ENCODE peak calls at places on chromosomes 4 and X, in seven cellular contexts. U is H4; Z is B cell; A is NCI-H2029 treated with DMSO at 0.1 percent for 48 hours; M is HFF-Myc; C is GM04504; T is CD8-positive, alpha-beta memory T cell. B is an unnamed sample.
A peak's percentile ranks its signal among the peaks of the same experiment; 100 is the strongest.

GRCh38 chr4:48780867-48781219 is 764 bp upstream of the FRYL start:
- DNase-seq in U (peak; percentile 21), Z (no peak), A (peak; percentile 55), M (no peak), C (peak; percentile 10), T (peak; percentile 31), B (no peak)

GRCh38 chr4:105154576-105154975 is 7.9 kb downstream of the TET2 start:
- DNase-seq in U (no peak), Z (no peak), A (no peak), M (no peak), C (no peak), T (no peak), B (no peak)

GRCh38 chr4:111630705-111631104 is 514.5 kb upstream of the FAM241A start:
- DNase-seq in U (peak; percentile 31), Z (no peak), A (no peak), M (no peak), C (no peak), T (no peak), B (no peak)

GRCh38 chr4:143626134-143626859 is 74.2 kb downstream of the FREM3 start:
- DNase-seq in U (no peak), Z (no peak), A (peak; percentile 78), M (no peak), C (peak; percentile 10), T (no peak), B (no peak)

GRCh38 chr4:123841431-123842121 is 445.0 kb downstream of the SPRY1 start:
- DNase-seq in U (no peak), Z (no peak), A (no peak), M (no peak), C (no peak), T (no peak), B (no peak)

GRCh38 chrX:42102586-42103282 is 179.4 kb upstream of the CASK start:
- DNase-seq in U (no peak), Z (no peak), A (no peak), M (no peak), C (no peak), T (no peak), B (no peak)

GRCh38 chr4:154626793-154627484 is 14.5 kb upstream of the FGG start:
- DNase-seq in U (no peak), Z (peak; percentile 68), A (no peak), M (no peak), C (no peak), T (peak; percentile 2), B (peak; percentile 48)

GRCh38 chr4:76200771-76201224 is 12.8 kb downstream of the SCARB2 start:
- DNase-seq in U (no peak), Z (no peak), A (peak; percentile 88), M (no peak), C (no peak), T (no peak), B (no peak)

GRCh38 chr4:132195181-132195580 is 953.9 kb upstream of the PCDH10 start:
- DNase-seq in U (no peak), Z (no peak), A (no peak), M (no peak), C (no peak), T (no peak), B (no peak)

GRCh38 chrX:155962906-155963305 is 34.6 kb upstream of the IL9R start:
- DNase-seq in U (no peak), Z (no peak), A (no peak), M (no peak), C (no peak), T (no peak), B (no peak)

GRCh38 chrX:70313503-70313902 is 23.6 kb downstream of the KIF4A start:
- DNase-seq in U (no peak), Z (no peak), A (no peak), M (no peak), C (no peak), T (no peak), B (no peak)

GRCh38 chr4:161186750-161187149 is 977.0 kb downstream of the FSTL5 start:
- DNase-seq in U (no peak), Z (no peak), A (no peak), M (no peak), C (no peak), T (no peak), B (no peak)

GRCh38 chr4:110073045-110073845 is 125.2 kb downstream of the ELOVL6 start:
- DNase-seq in U (no peak), Z (no peak), A (no peak), M (no peak), C (no peak), T (no peak), B (no peak)

GRCh38 chr4:139419388-139419914 is 34.5 kb upstream of the RAB33B start:
- DNase-seq in U (no peak), Z (no peak), A (no peak), M (peak; percentile 37), C (peak; percentile 45), T (peak; percentile 5), B (no peak)

GRCh38 chr4:182904271-182904761 is 12.9 kb downstream of the DCTD start:
- DNase-seq in U (no peak), Z (no peak), A (no peak), M (no peak), C (no peak), T (no peak), B (peak; percentile 96)

GRCh38 chr4:66216252-66216651 is 546.0 kb upstream of the EPHA5 start:
- DNase-seq in U (no peak), Z (no peak), A (no peak), M (no peak), C (no peak), T (no peak), B (no peak)

GRCh38 chrX:96684339-96685204 is at the start of gene DIAPH2:
- DNase-seq in U (peak; percentile 75), Z (peak; percentile 64), A (peak; percentile 8), M (no peak), C (peak; percentile 44), T (peak; percentile 77), B (peak; percentile 44)

GRCh38 chrX:57286507-57287251 is at the start of gene FAAH2:
- DNase-seq in U (no peak), Z (peak; percentile 6), A (peak; percentile 68), M (no peak), C (no peak), T (peak; percentile 56), B (no peak)

GRCh38 chrX:40622741-40623536 is at the start of gene MPC1L:
- DNase-seq in U (no peak), Z (no peak), A (no peak), M (no peak), C (no peak), T (no peak), B (no peak)

GRCh38 chr4:118287691-118288090 is 65.1 kb downstream of the PRSS12 start:
- DNase-seq in U (no peak), Z (no peak), A (no peak), M (no peak), C (no peak), T (no peak), B (no peak)

GRCh38 chr4:91592125-91592524 is 711.6 kb upstream of the GRID2 start:
- DNase-seq in U (no peak), Z (no peak), A (no peak), M (no peak), C (no peak), T (no peak), B (no peak)

GRCh38 chr4:6699903-6700302 is 6.2 kb downstream of the S100P start:
- DNase-seq in U (no peak), Z (no peak), A (no peak), M (no peak), C (no peak), T (no peak), B (no peak)

GRCh38 chr4:37188100-37188499 is 56.4 kb upstream of the NWD2 start:
- DNase-seq in U (no peak), Z (no peak), A (no peak), M (no peak), C (no peak), T (no peak), B (no peak)

GRCh38 chr4:155173371-155173770 is 35.1 kb upstream of the NPY2R start:
- DNase-seq in U (peak; percentile 53), Z (no peak), A (no peak), M (no peak), C (no peak), T (no peak), B (no peak)

GRCh38 chr4:11418610-11419009 is 10.1 kb downstream of the HS3ST1 start:
- DNase-seq in U (peak; percentile 31), Z (no peak), A (no peak), M (no peak), C (no peak), T (no peak), B (no peak)

GRCh38 chr4:154781983-154782293 is 866 bp downstream of the RBM46 start:
- DNase-seq in U (no peak), Z (no peak), A (no peak), M (no peak), C (no peak), T (no peak), B (no peak)

GRCh38 chrX:84362184-84362838 is 139.9 kb downstream of the HDX start:
- DNase-seq in U (no peak), Z (no peak), A (no peak), M (no peak), C (no peak), T (no peak), B (no peak)